ENCODE peak calls at places on chromosome 7, in six cellular contexts. D, E, X, W, L and S are unnamed samples.

GRCh38 chr7:65749518-65749917 is 123.4 kb upstream of the VKORC1L1 start:
- DNase-seq in E (no peak), X (no peak), D (no peak), W (no peak), L (no peak), S (no peak)

GRCh38 chr7:428387-428786 is 91.3 kb downstream of the PDGFA start:
- DNase-seq in D (no peak), X (no peak), W (no peak), L (no peak), E (no peak), S (no peak)

GRCh38 chr7:108067844-108068243 is 62.3 kb downstream of the LAMB4 start:
- DNase-seq in L (no peak), X (no peak), D (no peak), W (no peak), E (peak; percentile 51), S (no peak)

GRCh38 chr7:157751351-157751750 is 414.5 kb downstream of the DNAJB6 start:
- DNase-seq in W (no peak), X (no peak), E (peak; percentile 15), L (no peak), D (no peak), S (no peak)

GRCh38 chr7:100016209-100016901 is 959 bp downstream of the ZKSCAN1 start:
- DNase-seq in E (no peak), X (no peak), W (no peak), L (no peak), D (no peak), S (peak; percentile 47)

GRCh38 chr7:108094933-108095710 is 35.0 kb downstream of the LAMB4 start:
- DNase-seq in X (no peak), L (peak; percentile 24), W (no peak), D (no peak), E (peak; percentile 83), S (peak; percentile 95)

GRCh38 chr7:77982926-77983550 is 184.5 kb downstream of the PHTF2 start:
- DNase-seq in E (no peak), X (no peak), L (no peak), D (no peak), W (no peak), S (peak; percentile 45)

GRCh38 chr7:18420176-18420575 is 75.4 kb upstream of the HDAC9 start:
- DNase-seq in W (no peak), X (no peak), E (no peak), L (no peak), D (no peak), S (no peak)

GRCh38 chr7:138785587-138786437 is 12.0 kb upstream of the TMEM213 start:
- DNase-seq in W (no peak), L (no peak), E (no peak), D (no peak), X (no peak), S (peak; percentile 47)

GRCh38 chr7:157905740-157906461 is 569.1 kb downstream of the DNAJB6 start:
- DNase-seq in W (no peak), X (no peak), D (peak; percentile 46), L (no peak), E (no peak), S (no peak)

GRCh38 chr7:122383934-122384333 is 79.4 kb upstream of the FEZF1 start:
- DNase-seq in E (peak; percentile 43), L (no peak), D (no peak), W (no peak), X (no peak), S (no peak)

GRCh38 chr7:94972296-94972695 is 64.9 kb downstream of the PPP1R9A start:
- DNase-seq in W (no peak), E (no peak), D (no peak), X (no peak), L (no peak), S (peak; percentile 52)

GRCh38 chr7:110104243-110104642 is 986.7 kb upstream of the LRRN3 start:
- DNase-seq in E (no peak), L (no peak), X (no peak), W (no peak), D (no peak), S (no peak)

GRCh38 chr7:27144799-27145166 is 1.3 kb upstream of the HOXA5 start:
- DNase-seq in D (peak; percentile 38), W (no peak), L (no peak), E (no peak), X (no peak), S (no peak)

GRCh38 chr7:55440040-55440690 is 75.0 kb downstream of the LANCL2 start:
- DNase-seq in L (no peak), W (no peak), X (no peak), E (no peak), D (no peak), S (no peak)